ENCODE peak calls at places on chromosomes 16 and 17, in ten cellular contexts. U is breast epithelium, A is spleen, Y is HepG2, I is transverse colon, P is esophagus muscularis mucosa, N is sigmoid colon, X is stomach, O is Panc1, V is H1. L is an unnamed sample.

GRCh38 chr16:88985521-88985920 is 8.5 kb upstream of the CBFA2T3 start:
- DNase-seq in V (no peak), X (no peak), U (no peak), O (no peak), N (no peak), I (no peak), P (no peak), A (no peak), Y (no peak), L (no peak)

GRCh38 chr17:19000531-19001011 is 4.0 kb downstream of the FAM83G start:
- DNase-seq in A (no peak), O (no peak), U (no peak), V (no peak), N (no peak), Y (no peak), X (peak; percentile 58), P (no peak), I (peak; percentile 51), L (no peak)

GRCh38 chr16:68444058-68444657 is 4.2 kb downstream of the SMPD3 start:
- DNase-seq in A (no peak), N (no peak), V (no peak), P (no peak), X (peak; percentile 52), I (peak; percentile 49), Y (peak; percentile 43), O (no peak), U (no peak), L (no peak)

GRCh38 chr17:29099527-29099926 is 56.6 kb downstream of the PIPOX start:
- DNase-seq in X (no peak), O (no peak), Y (no peak), N (no peak), U (no peak), I (no peak), P (no peak), V (no peak), A (no peak), L (no peak)

GRCh38 chr17:75764711-75765421 is at the start of gene GALK1:
- DNase-seq in A (peak; percentile 96), X (peak; percentile 79), O (no peak), P (no peak), V (no peak), N (peak; percentile 89), U (no peak), Y (peak; percentile 59), I (peak; percentile 82), L (peak; percentile 59)

GRCh38 chr16:84198401-84198800 is 7.4 kb downstream of the ADAD2 start:
- DNase-seq in N (no peak), V (no peak), O (no peak), U (no peak), P (no peak), X (no peak), A (no peak), I (no peak), Y (no peak), L (no peak)

GRCh38 chr17:71760062-71760720 is 360.6 kb upstream of the SOX9 start:
- DNase-seq in N (no peak), O (no peak), Y (no peak), U (no peak), P (no peak), A (no peak), V (no peak), X (no peak), I (no peak), L (no peak)

GRCh38 chr16:85162478-85163277 is 50.4 kb upstream of the CIBAR2 start:
- DNase-seq in U (no peak), Y (no peak), A (no peak), X (no peak), N (peak; percentile 91), V (no peak), O (no peak), P (no peak), I (peak; percentile 48), L (no peak)

GRCh38 chr16:17511340-17511739 is 40.6 kb upstream of the XYLT1 start:
- DNase-seq in Y (no peak), N (no peak), P (no peak), U (no peak), V (no peak), I (no peak), X (no peak), O (no peak), A (no peak), L (no peak)

GRCh38 chr17:80364091-80364691 is 50.8 kb upstream of the ENDOV start:
- DNase-seq in I (no peak), P (no peak), O (no peak), X (no peak), V (no peak), A (peak; percentile 70), U (no peak), Y (peak; percentile 20), N (peak; percentile 65), L (no peak)

DNA sequence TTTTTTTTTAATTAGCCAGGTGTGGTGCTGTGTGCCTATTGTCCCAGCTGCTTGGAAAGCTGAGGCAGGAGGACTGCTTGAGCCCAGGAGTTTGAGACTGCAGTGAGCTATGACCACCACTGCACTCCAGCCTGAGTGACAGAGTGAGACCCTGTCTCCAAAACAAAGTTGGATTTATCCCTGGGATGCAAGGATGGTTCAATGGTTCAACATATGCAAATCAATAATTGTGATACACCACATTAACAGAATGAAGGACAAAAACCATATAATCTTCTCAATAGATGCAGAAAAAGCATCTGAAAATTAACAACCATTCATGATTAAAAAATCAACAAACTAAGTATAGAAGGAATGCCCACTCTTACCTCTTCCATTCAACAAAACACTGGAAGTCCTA is 33.5 kb downstream of the CDR2 start:
- DNase-seq in I (no peak), N (no peak), A (no peak), Y (no peak), O (no peak), X (no peak), V (no peak), P (no peak), U (no peak), L (no peak)
- H3K9me3 ChIP-seq in I (peaks cover 7% of the 10 kb centered on the region), N (no peaks in the 10 kb centered on the region), A (peaks cover 8% of the 10 kb centered on the region), Y (peaks cover 13% of the 10 kb centered on the region), O (peaks cover 2% of the 10 kb centered on the region), X (peaks cover 22% of the 10 kb centered on the region), V (peaks cover 8% of the 10 kb centered on the region), P (no peaks in the 10 kb centered on the region), U (peaks cover 17% of the 10 kb centered on the region), L (no peaks in the 10 kb centered on the region)

GRCh38 chr17:28046034-28046825 is 3.8 kb downstream of the NLK start:
- DNase-seq in Y (no peak), O (no peak), P (no peak), A (no peak), N (no peak), V (no peak), X (no peak), U (no peak), I (no peak), L (no peak)
- H3K4me1 ChIP-seq in Y (peaks cover 46% of the 10 kb centered on the region), O (peaks cover 51% of the 10 kb centered on the region), P (peaks cover 40% of the 10 kb centered on the region), A (peaks cover 70% of the 10 kb centered on the region), N (no peaks in the 10 kb centered on the region), V (no peaks in the 10 kb centered on the region), X (peaks cover 31% of the 10 kb centered on the region), U (peaks cover 15% of the 10 kb centered on the region), I (peaks cover 31% of the 10 kb centered on the region), L (peaks cover 9% of the 10 kb centered on the region)

GRCh38 chr16:3020604-3021448 is 658 bp downstream of the TNFRSF12A start:
- DNase-seq in U (peak; percentile 91), Y (peak; percentile 87), V (peak; percentile 78), P (peak; percentile 94), N (peak; percentile 94), I (peak; percentile 75), O (peak; percentile 69), X (peak; percentile 78), A (peak; percentile 94), L (peak; percentile 73)
- TF ChIP-seq POLR2AphosphoS5 in U (peak; percentile 93), Y (no peak), V (no peak), P (peak; percentile 78), N (peak; percentile 90), I (peak; percentile 27), O (peak; percentile 46), X (peak; percentile 13), A (peak; percentile 60), L (peak; percentile 82)

DNA sequence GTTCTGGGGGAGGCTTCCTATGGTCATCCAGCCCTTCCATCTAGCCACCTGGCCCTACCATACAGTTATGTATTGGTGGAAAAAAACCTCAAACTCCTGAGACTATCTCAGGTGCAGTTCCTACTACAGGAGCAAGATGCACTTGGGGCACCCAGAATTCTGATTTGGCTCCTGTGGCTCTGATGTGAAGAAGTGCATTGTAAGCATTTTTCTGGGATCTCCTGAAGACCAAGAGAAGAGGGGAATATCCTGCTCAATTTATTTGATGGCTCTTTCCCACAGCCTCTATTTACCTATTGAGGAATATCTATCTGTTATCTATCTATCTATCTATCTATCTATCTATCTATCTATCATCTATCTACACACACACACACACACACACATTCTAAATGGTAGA is 1981.5 kb downstream of the TP53TG3F start:
- DNase-seq in N (no peak), A (no peak), X (no peak), V (no peak), Y (no peak), P (no peak), I (no peak), U (no peak), O (no peak), L (no peak)
- H3K9me3 ChIP-seq in N (no peaks in the 10 kb centered on the region), A (no peaks in the 10 kb centered on the region), X (peaks cover 73% of the 10 kb centered on the region), V (peaks cover 61% of the 10 kb centered on the region), Y (peaks cover 97% of the 10 kb centered on the region), P (no peaks in the 10 kb centered on the region), I (no peaks in the 10 kb centered on the region), U (peaks cover 12% of the 10 kb centered on the region), O (no peaks in the 10 kb centered on the region), L (no peaks in the 10 kb centered on the region)

GRCh38 chr16:11253995-11254912 is 1.8 kb downstream of the SOCS1 start:
- DNase-seq in X (no peak), N (no peak), P (no peak), Y (no peak), A (no peak), V (no peak), O (no peak), U (no peak), I (no peak), L (no peak)
- H3K4me1 ChIP-seq in X (peaks cover 36% of the 10 kb centered on the region), N (no peaks in the 10 kb centered on the region), P (peaks cover 34% of the 10 kb centered on the region), Y (peaks cover 77% of the 10 kb centered on the region), A (peaks cover 68% of the 10 kb centered on the region), V (no peaks in the 10 kb centered on the region), O (peaks cover 14% of the 10 kb centered on the region), U (peaks cover 8% of the 10 kb centered on the region), I (peaks cover 35% of the 10 kb centered on the region), L (no peaks in the 10 kb centered on the region)

GRCh38 chr17:33493566-33493965 is 200.5 kb upstream of the ASIC2 start:
- DNase-seq in O (no peak), V (no peak), P (no peak), A (no peak), N (no peak), I (no peak), Y (no peak), X (no peak), U (no peak), L (no peak)
- TF ChIP-seq POLR2AphosphoS5 in O (no peak), V (no peak), P (no peak), A (no peak), N (no peak), I (no peak), Y (no peak), X (no peak), U (no peak), L (no peak)

DNA sequence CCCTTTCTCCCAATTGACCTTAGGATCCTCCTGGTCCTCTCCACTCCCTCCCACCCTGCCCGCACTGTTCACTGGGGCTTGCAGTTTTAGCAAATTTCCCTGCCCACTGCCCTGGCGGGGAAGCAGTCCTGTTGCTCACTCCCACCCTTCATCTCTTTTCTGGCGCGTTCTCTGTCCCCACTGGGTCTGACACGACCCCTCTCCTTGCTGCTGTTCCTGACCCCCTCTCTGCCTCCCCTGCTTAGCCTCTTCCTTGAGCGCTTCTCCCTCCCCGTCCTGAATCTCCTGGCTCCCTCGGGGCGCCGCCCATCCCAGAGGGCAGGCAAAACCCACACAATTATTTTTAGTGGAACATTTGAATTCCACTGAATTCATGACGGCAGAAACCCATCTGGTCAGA is 1796.4 kb downstream of the TP53TG3F start:
- DNase-seq in P (peak; percentile 89), Y (no peak), A (no peak), O (no peak), X (no peak), I (no peak), U (no peak), N (no peak), V (no peak), L (no peak)
- H3K9me3 ChIP-seq in P (no peaks in the 10 kb centered on the region), Y (peaks cover 77% of the 10 kb centered on the region), A (no peaks in the 10 kb centered on the region), O (no peaks in the 10 kb centered on the region), X (peaks cover 34% of the 10 kb centered on the region), I (no peaks in the 10 kb centered on the region), U (peaks cover 31% of the 10 kb centered on the region), N (no peaks in the 10 kb centered on the region), V (peaks cover 39% of the 10 kb centered on the region), L (no peaks in the 10 kb centered on the region)

L was measured in prostate gland.